ENCODE peak calls at places on chromosomes 7 and 10, in six cellular contexts. X is cardiac fibroblast, Y is fibroblast of pulmonary artery, C is foreskin fibroblast, P is mucosa of descending colon, G is kidney epithelial cell. A is an unnamed sample.

GRCh38 chr7:98163269-98163668 is 48.0 kb upstream of the BHLHA15 start:
- DNase-seq in G (no peak), Y (no peak), X (no peak), P (no peak), C (no peak), A (no peak)

GRCh38 chr10:69222157-69223027 is 2.3 kb downstream of the HKDC1 start:
- DNase-seq in P (peak; percentile 85), G (peak; percentile 93), C (peak; percentile 49), X (peak; percentile 74), Y (peak; percentile 77), A (peak; percentile 81)

GRCh38 chr10:129962092-129962494 is 2.0 kb downstream of the EBF3 start:
- DNase-seq in P (no peak), Y (peak; percentile 67), G (no peak), X (peak; percentile 69), C (no peak), A (no peak)

GRCh38 chr7:64883113-64883905 is 19.8 kb upstream of the ZNF273 start:
- DNase-seq in C (no peak), P (no peak), G (no peak), Y (no peak), X (no peak), A (peak; percentile 14)

GRCh38 chr7:21480693-21481403 is 53.0 kb downstream of the SP4 start:
- DNase-seq in C (no peak), P (no peak), X (no peak), Y (no peak), G (no peak), A (no peak)

GRCh38 chr10:99659868-99660366 is 608 bp downstream of the ENTPD7 start:
- DNase-seq in X (no peak), P (no peak), Y (no peak), C (no peak), G (no peak), A (no peak)

GRCh38 chr10:59508296-59508695 is 145.9 kb upstream of the FAM13C start:
- DNase-seq in Y (no peak), P (peak; percentile 65), X (no peak), C (no peak), G (no peak), A (no peak)

GRCh38 chr7:44280636-44280992 is 44.8 kb downstream of the CAMK2B start:
- DNase-seq in P (no peak), Y (no peak), G (no peak), C (no peak), X (no peak), A (no peak)

GRCh38 chr10:131766096-131766495 is 134.7 kb upstream of the PPP2R2D start:
- DNase-seq in G (no peak), C (no peak), Y (no peak), P (no peak), X (no peak), A (no peak)

GRCh38 chr10:1047937-1048336 is 982 bp downstream of the IDI1 start:
- DNase-seq in P (no peak), C (no peak), Y (no peak), G (no peak), X (no peak), A (no peak)

GRCh38 chr7:51350195-51350896 is 33.7 kb upstream of the COBL start:
- DNase-seq in Y (no peak), X (no peak), G (no peak), C (no peak), P (no peak), A (no peak)

GRCh38 chr7:90677742-90678439 is 81.8 kb downstream of the CDK14 start:
- DNase-seq in Y (no peak), P (no peak), C (no peak), G (no peak), X (no peak), A (no peak)

DNA sequence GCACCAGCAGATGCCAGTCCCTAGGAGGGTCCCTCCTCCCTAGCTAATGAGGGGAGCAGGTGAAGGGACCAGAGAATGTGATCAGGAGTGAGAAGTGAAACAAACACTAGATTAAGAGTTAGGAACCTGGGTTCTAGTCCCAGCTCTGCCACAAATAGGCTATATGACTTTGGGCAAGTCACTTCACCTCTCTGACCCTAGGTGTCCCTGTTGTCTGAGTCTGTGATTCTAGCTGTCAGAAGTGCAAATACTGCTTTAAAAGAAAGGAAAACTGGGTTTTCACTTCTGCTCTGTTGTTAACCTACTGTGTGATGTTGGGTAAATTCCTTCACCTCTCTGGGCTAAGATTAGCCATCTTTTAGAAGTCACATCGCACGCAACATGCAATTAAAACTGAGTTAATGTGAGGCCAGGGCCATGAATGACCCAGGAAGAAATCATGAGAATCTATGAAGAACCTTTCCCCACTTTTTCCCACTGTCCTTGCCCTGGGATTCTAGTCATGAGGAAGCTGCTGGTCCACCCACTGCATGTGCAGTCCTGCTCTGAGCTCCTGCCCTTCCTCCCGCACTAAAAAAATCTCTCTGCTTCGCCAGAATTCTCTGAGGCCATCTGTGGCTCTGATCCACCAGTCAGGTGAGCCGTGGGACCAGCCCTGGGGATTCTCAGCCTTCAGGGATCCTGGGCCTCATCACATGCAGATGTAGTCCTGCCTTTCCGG is 181.8 kb downstream of the PLXNA4 start:
- DNase-seq in C (no peak), P (no peak), X (no peak), Y (peak; percentile 36), G (no peak), A (no peak)
- TF ChIP-seq CTCF in C (peak; percentile 5), P (no peak), X (peak; percentile 39), Y (peak; percentile 36), G (no peak), A (peak; percentile 21)

DNA sequence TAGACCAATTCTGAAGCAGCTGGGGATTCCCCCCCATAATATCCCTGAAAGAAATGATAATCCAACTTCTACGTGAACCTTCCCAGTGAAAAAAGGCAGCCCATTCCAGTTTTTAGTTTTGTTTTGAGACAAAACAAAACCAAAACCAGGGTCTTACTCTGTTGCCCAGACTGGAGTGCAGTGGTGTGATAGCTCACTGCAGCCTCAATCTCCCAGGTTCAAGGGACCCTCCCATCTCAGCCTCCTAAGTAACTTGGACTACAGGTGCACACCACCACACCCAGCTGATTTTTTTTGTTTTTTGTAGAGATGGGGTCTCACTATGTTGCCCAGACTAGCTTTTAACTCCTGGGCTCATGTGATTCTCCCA is 12.5 kb upstream of the ARPC1A start:
- DNase-seq in C (no peak), Y (no peak), X (no peak), P (no peak), G (no peak), A (no peak)
- TF ChIP-seq CTCF in C (no peak), Y (no peak), X (no peak), P (no peak), G (no peak), A (no peak)

DNA sequence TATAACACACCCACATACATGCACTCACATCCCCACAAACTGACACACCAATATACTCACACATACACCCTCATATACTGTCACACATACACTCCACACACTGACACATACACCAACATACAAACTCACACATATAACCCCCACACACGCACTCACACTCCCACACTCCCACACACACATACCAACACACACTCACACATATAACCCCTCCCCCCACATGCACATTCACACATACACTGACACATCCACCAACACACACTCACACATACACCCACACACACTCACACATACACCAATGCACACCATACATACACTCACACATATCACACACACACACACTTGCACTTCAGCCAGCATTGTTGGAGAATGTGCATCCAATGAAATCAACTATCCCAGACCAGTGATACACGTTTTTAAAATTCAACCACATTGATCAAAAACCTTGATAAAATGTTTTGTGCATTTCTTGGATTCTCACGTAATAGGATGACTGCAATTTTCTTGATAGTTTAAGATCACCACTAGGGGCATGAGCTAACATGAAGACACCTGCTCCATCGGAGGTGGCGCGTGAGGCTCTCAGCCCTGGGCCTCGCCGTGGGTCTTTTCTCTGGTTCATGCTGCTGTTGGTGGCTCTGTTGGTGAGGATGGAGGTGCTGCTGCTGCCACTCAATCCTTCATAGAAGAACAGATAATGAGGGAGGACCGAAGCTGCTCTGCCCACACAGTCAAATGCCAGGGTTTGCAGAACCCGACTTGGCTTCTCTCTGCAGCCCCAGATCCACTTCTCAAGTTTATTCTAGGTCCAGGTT is 32.1 kb upstream of the CHST15 start:
- DNase-seq in C (no peak), G (no peak), Y (no peak), P (no peak), X (peak; percentile 10), A (no peak)
- TF ChIP-seq CTCF in C (peak; percentile 29), G (peak; percentile 50), Y (peak; percentile 33), P (no peak), X (no peak), A (peak; percentile 30)

GRCh38 chr7:23232966-23233365 is 13.6 kb upstream of the GPNMB start:
- DNase-seq in X (no peak), P (no peak), Y (no peak), G (no peak), C (no peak), A (no peak)

GRCh38 chr7:23230586-23231195 is 15.9 kb upstream of the GPNMB start:
- DNase-seq in Y (no peak), X (no peak), P (no peak), C (no peak), G (no peak), A (no peak)

GRCh38 chr7:23222439-23223045 is 24.0 kb upstream of the GPNMB start:
- DNase-seq in G (no peak), P (no peak), Y (no peak), X (no peak), C (no peak), A (no peak)

GRCh38 chr7:23226841-23227450 is 19.6 kb upstream of the GPNMB start:
- DNase-seq in X (no peak), G (no peak), C (no peak), Y (no peak), P (no peak), A (no peak)

GRCh38 chr7:23228412-23228811 is 18.2 kb upstream of the GPNMB start:
- DNase-seq in Y (no peak), P (no peak), G (no peak), C (no peak), X (no peak), A (no peak)
- TF ChIP-seq CTCF in Y (no peak), P (no peak), G (no peak), C (no peak), X (no peak), A (no peak)

GRCh38 chr10:64115913-64116643 is 594.9 kb downstream of the REEP3 start:
- DNase-seq in P (no peak), Y (peak; percentile 23), X (peak; percentile 1), G (no peak), C (no peak), A (peak; percentile 31)
- TF ChIP-seq CTCF in P (no peak), Y (peak; percentile 55), X (peak; percentile 62), G (peak; percentile 55), C (peak; percentile 26), A (peak; percentile 49)